ENCODE peak calls at places on chromosomes 13 and 19, in five cellular contexts. F is prostate gland, I is spleen, Y is HCT116, J is stomach. Q is an unnamed sample.

GRCh38 chr19:1618157-1619093 is 13.2 kb upstream of the UQCR11 start:
- DNase-seq in Y (peak; percentile 29), F (no peak), J (peak; percentile 39), I (no peak), Q (no peak)

GRCh38 chr19:13118424-13119193 is 545 bp downstream of the NACC1 start:
- DNase-seq in F (peak; percentile 34), I (peak; percentile 91), J (peak; percentile 52), Y (no peak), Q (no peak)

GRCh38 chr13:45542391-45542790 is 73.1 kb downstream of the ERICH6B start:
- DNase-seq in I (no peak), F (no peak), J (no peak), Y (no peak), Q (no peak)

GRCh38 chr13:87355451-87355850 is 315.7 kb upstream of the SLITRK5 start:
- DNase-seq in I (no peak), F (no peak), J (no peak), Y (no peak), Q (no peak)

GRCh38 chr13:76892488-76892887 is 6.3 kb upstream of the KCTD12 start:
- DNase-seq in F (no peak), Y (no peak), J (no peak), I (no peak), Q (no peak)

GRCh38 chr13:29884671-29885424 is 34.4 kb upstream of the UBL3 start:
- DNase-seq in J (no peak), F (no peak), Y (no peak), I (no peak), Q (no peak)

GRCh38 chr13:41645313-41645712 is 188.0 kb downstream of the RGCC start:
- DNase-seq in J (no peak), Y (no peak), F (peak; percentile 43), I (no peak), Q (no peak)

GRCh38 chr13:99526549-99526948 is 25.3 kb downstream of the TM9SF2 start:
- DNase-seq in I (no peak), J (no peak), Y (no peak), F (no peak), Q (no peak)

GRCh38 chr13:50708461-50708860 is 135.0 kb downstream of the DLEU7 start:
- DNase-seq in Y (no peak), J (no peak), I (no peak), F (no peak), Q (no peak)

GRCh38 chr19:45477713-45478453 is 10.1 kb downstream of the FOSB start:
- DNase-seq in J (no peak), I (no peak), Y (no peak), F (no peak), Q (no peak)

GRCh38 chr13:66492479-66492878 is 737.7 kb downstream of the PCDH9 start:
- DNase-seq in F (no peak), Y (peak; percentile 10), J (no peak), I (no peak), Q (no peak)

GRCh38 chr13:24251525-24251924 is 57.9 kb upstream of the C1QTNF9 start:
- DNase-seq in Y (no peak), J (no peak), I (peak; percentile 87), F (no peak), Q (no peak)

GRCh38 chr19:28558783-28559182 is 654.2 kb downstream of the UQCRFS1 start:
- DNase-seq in F (no peak), I (no peak), J (no peak), Y (no peak), Q (no peak)

GRCh38 chr19:13526552-13526951 is 20.3 kb upstream of the CACNA1A start:
- DNase-seq in I (no peak), F (no peak), Y (peak; percentile 19), J (no peak), Q (no peak)

GRCh38 chr19:4010808-4011110 is 3.2 kb downstream of the PIAS4 start:
- DNase-seq in I (no peak), Y (no peak), J (no peak), F (no peak), Q (no peak)

GRCh38 chr13:44576396-44577235 is 486 bp upstream of the TSC22D1 start:
- DNase-seq in F (peak; percentile 7), Y (no peak), I (no peak), J (peak; percentile 34), Q (no peak)

GRCh38 chr19:22137791-22138190 is 59.0 kb downstream of the ZNF676 start:
- DNase-seq in J (no peak), F (no peak), I (no peak), Y (no peak), Q (no peak)
- H3K9me3 ChIP-seq in J (peaks cover 34% of the 10 kb centered on the region), F (no peaks in the 10 kb centered on the region), I (peaks cover 50% of the 10 kb centered on the region), Y (peaks cover 8% of the 10 kb centered on the region), Q (no peaks in the 10 kb centered on the region)

GRCh38 chr19:6721773-6722172 is 1.3 kb upstream of the C3 start:
- DNase-seq in F (no peak), Y (no peak), I (no peak), J (no peak), Q (no peak)
- H3K4me3 ChIP-seq in F (no peak overlapping the region), Y (no peak overlapping the region), I (no peak overlapping the region), J (no peak overlapping the region), Q (no peak overlapping the region)

GRCh38 chr19:34428549-34429285 is 536 bp downstream of the UBA2 start:
- DNase-seq in J (peak; percentile 31), F (peak; percentile 7), I (no peak), Y (no peak), Q (no peak)
- TF ChIP-seq POLR2AphosphoS5 in J (no peak), F (no peak), I (no peak), Y (no peak), Q (no peak)

DNA sequence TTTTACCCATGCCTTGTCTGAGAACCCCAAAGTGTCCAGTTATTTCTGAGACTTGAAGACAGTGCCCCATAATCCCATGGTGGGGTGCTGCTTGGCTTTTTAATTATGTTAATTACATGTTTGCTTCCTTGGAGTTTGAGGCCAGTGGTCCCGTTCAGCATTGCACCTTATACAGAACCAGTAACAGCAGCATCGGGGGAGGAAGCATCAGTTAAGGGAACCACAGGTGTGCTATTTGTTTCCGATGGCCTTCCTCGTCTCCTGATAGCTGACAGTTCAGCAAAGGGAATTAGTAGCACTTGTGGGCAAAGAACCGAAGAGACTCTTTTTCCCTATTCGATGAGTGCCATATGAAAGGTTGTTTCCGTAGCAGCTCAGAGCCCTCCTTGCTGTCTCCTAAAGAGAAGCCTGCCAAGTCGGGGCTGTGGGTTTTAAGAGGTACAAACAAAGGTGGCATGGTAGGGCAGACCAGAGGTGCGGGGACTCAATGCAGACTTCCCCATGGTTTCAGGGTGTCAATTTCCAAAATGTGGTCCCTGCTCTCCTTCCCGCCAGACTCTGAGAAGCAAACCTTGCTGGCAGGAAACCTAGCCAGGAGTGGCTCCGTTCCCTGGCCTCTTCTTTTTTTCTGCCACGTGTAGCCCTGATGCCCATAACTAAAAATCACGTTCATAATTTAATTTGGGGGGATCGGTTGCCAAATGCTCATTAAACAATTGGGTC is 225.2 kb upstream of the TSHZ3 start:
- DNase-seq in F (no peak), Y (no peak), I (no peak), J (no peak), Q (no peak)
- H3K9me3 ChIP-seq in F (no peaks in the 10 kb centered on the region), Y (peaks cover 14% of the 10 kb centered on the region), I (no peaks in the 10 kb centered on the region), J (no peaks in the 10 kb centered on the region), Q (no peaks in the 10 kb centered on the region)

GRCh38 chr19:16365300-16365996 is 40.8 kb downstream of the KLF2 start:
- DNase-seq in J (no peak), F (no peak), I (peak; percentile 81), Y (no peak), Q (no peak)
- H3K4me3 ChIP-seq in J (no peak overlapping the region), F (no peak overlapping the region), I (no peak overlapping the region), Y (no peak overlapping the region), Q (no peak overlapping the region)

GRCh38 chr19:15255359-15255990 is 23.2 kb upstream of the EPHX3 start:
- DNase-seq in Y (no peak), F (no peak), I (no peak), J (no peak), Q (no peak)
- TF ChIP-seq POLR2AphosphoS5 in Y (no peak), F (no peak), I (peak; percentile 72), J (no peak), Q (no peak)

GRCh38 chr13:60837806-60838205 is 440.8 kb downstream of the TDRD3 start:
- DNase-seq in F (no peak), J (no peak), I (no peak), Y (no peak), Q (no peak)
- H3K9me3 ChIP-seq in F (no peaks in the 10 kb centered on the region), J (peaks cover 6% of the 10 kb centered on the region), I (no peaks in the 10 kb centered on the region), Y (no peaks in the 10 kb centered on the region), Q (no peaks in the 10 kb centered on the region)

GRCh38 chr19:40797963-40798222 is 1.1 kb upstream of the EGLN2 start:
- DNase-seq in Y (no peak), F (no peak), I (no peak), J (no peak), Q (no peak)

GRCh38 chr19:40799558-40800338 is 757 bp downstream of the EGLN2 start:
- DNase-seq in Y (no peak), J (peak; percentile 42), I (peak; percentile 95), F (no peak), Q (no peak)

GRCh38 chr19:40798997-40799557 is at the start of gene EGLN2:
- DNase-seq in Y (no peak), J (no peak), I (no peak), F (no peak), Q (no peak)

GRCh38 chr19:40798223-40798996 is 581 bp upstream of the EGLN2 start:
- DNase-seq in J (peak; percentile 100), Y (peak; percentile 99), I (peak; percentile 100), F (peak; percentile 100), Q (peak; percentile 97)

DNA sequence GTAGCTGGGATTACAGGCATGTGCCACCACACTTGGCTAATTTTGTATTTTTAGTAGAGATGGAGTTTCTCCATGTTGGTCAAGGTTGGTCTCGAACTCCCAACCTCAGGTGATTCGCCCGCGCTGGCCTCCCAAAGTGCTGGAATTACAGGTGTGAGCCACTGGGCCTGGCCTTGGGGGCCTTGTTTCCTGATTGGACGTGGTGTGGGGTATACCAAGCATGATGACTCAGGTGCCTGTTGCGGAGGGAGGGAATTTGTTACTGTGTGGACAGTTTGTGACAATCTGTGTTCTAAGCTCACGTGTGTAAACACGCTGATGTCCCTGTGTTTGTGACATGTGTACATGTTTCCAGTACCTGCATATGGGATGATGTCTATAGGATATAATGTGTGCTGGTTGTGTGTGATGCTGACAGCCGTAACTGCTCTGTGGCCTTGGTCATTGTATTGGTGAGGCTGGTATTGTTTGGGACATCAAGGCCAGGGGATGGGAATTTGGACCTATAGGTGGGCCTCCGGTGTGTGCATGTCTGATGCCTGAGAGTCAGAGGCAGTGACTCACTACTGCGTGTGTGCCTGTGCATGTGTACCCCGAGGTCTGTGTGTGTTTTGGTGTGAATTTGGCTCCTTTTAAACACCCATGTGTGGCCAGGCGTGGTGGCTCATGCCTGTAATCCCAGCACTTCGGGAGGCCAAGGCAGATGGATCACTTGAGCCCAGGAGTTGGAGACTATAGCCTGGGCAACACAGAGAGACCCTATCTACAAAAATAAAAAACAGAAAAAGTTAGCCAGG is 1.6 kb upstream of the EGLN2 start:
- DNase-seq in F (no peak), J (no peak), Y (no peak), I (no peak), Q (no peak)
- H3K4me3 ChIP-seq in F (no peak overlapping the region), J (peak overlapping the region; percentile 96), Y (no peak overlapping the region), I (peak overlapping the region; percentile 96), Q (no peak overlapping the region)